ENCODE peak calls at places on chromosomes 12 and 14, in four cellular contexts. F, E, Q and I are unnamed samples.

GRCh38 chr12:92403210-92404175 is 257.8 kb upstream of the BTG1 start:
- DNase-seq in F (peak), E (no peak), Q (peak), I (no peak)

GRCh38 chr12:124577986-124578385 is 10.6 kb upstream of the NCOR2 start:
- DNase-seq in F (no peak), E (no peak), Q (no peak), I (no peak)

GRCh38 chr14:30559638-30560071 is 697 bp downstream of the G2E3 start:
- DNase-seq in F (no peak), E (no peak), Q (no peak), I (no peak)

GRCh38 chr12:50505945-50506344 is 1.2 kb downstream of the DIP2B start:
- DNase-seq in F (peak), E (no peak), Q (no peak), I (peak)

GRCh38 chr12:108442077-108442476 is 73.0 kb upstream of the FICD start:
- DNase-seq in F (no peak), E (no peak), Q (no peak), I (no peak)

GRCh38 chr12:131076277-131076676 is 122.6 kb downstream of the ADGRD1 start:
- DNase-seq in F (no peak), E (no peak), Q (no peak), I (no peak)

GRCh38 chr14:92341791-92342190 is 18.8 kb downstream of the SLC24A4 start:
- DNase-seq in F (no peak), E (no peak), Q (no peak), I (no peak)

GRCh38 chr14:52446355-52446754 is 106.0 kb downstream of the TXNDC16 start:
- DNase-seq in F (peak), E (no peak), Q (no peak), I (no peak)

GRCh38 chr14:69039287-69039628 is 60.2 kb upstream of the ACTN1 start:
- DNase-seq in F (no peak), E (no peak), Q (no peak), I (no peak)

GRCh38 chr12:80708535-80709328 is 1.3 kb downstream of the MYF6 start:
- DNase-seq in F (no peak), E (no peak), Q (no peak), I (no peak)

GRCh38 chr14:30223385-30223785 is 295.7 kb upstream of the PRKD1 start:
- DNase-seq in F (peak), E (peak), Q (no peak), I (peak)

GRCh38 chr12:109191621-109192250 is 75.3 kb downstream of the ACACB start:
- DNase-seq in F (no peak), E (no peak), Q (no peak), I (no peak)

GRCh38 chr12:52713960-52714886 is 10.9 kb upstream of the KRT77 start:
- DNase-seq in F (no peak), E (no peak), Q (peak), I (no peak)

GRCh38 chr12:121805171-121805687 is 1.4 kb downstream of the SETD1B start:
- DNase-seq in F (no peak), E (no peak), Q (no peak), I (no peak)

GRCh38 chr12:56298828-56299227 is 1.3 kb downstream of the CS start:
- DNase-seq in F (no peak), E (no peak), Q (no peak), I (no peak)

GRCh38 chr12:46808955-46809697 is 16.7 kb downstream of the SLC38A4 start:
- DNase-seq in F (no peak), E (no peak), Q (no peak), I (no peak)

GRCh38 chr12:80262372-80263170 is 163.2 kb downstream of the OTOGL start:
- DNase-seq in F (no peak), E (no peak), Q (no peak), I (no peak)

GRCh38 chr12:123889848-123890535 is 82.6 kb downstream of the CCDC92 start:
- DNase-seq in F (no peak), E (no peak), Q (no peak), I (no peak)

GRCh38 chr12:93336344-93336743 is 41.4 kb upstream of the NUDT4 start:
- DNase-seq in F (no peak), E (no peak), Q (no peak), I (no peak)

GRCh38 chr14:69048456-69048855 is 69.4 kb upstream of the ACTN1 start:
- DNase-seq in F (peak), E (no peak), Q (no peak), I (no peak)

DNA sequence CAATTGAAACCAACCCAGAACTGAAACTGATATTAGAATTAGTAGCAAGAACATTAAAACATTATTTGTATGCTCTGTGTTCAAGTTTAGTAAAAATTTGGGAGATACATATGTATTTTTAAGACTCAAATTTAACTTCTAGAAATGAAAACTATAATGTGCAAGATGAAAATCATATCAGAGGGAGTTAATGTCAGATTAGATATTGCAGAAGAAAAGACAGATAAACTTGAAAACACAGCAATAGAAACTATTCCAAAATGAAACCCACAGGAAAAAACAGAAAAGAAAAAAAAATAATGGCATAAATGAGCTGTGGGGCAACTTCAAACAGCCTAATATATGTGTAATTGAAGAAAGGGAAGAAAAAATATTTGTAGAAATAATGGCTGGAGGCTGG is 134.9 kb downstream of the DPF3 start:
- DNase-seq in F (no peak), E (no peak), Q (no peak), I (no peak)
- H3K27ac ChIP-seq in F (no peak), E (no peak), Q (no peak), I (no peak)

DNA sequence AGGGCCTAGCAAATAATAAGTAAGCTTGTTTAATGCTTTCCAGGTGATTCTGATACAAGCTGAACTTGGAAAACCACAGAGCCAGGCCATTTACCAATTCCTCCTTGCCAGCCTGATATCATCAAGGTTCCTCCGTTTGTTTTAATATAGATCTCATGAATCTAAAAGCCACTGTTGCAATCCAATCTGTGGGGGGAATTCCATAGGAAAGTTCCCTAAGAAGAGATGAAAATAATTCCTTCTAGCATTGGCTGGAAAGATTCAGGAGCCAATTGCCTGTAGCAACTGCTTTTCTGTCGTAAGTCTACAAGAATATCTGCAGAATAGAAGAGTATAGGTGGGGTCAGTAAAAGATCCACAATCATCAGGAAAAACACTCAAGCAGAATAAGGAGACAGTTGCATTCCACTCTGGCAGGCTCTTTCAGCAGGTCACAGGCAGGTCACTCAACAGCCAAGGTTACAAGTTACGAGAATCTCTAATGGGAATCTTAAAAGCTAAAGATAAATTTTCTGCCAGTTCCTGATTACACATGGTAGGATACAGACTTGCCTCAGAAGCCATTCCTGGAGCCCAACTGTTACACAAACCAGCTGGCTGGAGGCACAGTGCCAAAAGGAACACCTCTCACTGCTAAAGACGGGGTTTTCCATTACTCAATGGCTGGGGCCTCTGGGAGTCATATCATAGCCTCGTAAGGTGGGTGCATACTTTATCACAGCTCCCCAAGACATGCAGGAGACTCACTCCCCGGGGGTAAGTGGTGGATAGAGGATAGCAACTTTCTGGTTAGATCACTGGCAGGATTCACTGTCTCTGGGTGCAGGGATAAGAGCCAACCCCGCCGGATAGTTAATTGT is 43.6 kb downstream of the FGD6 start:
- DNase-seq in F (peak), E (no peak), Q (no peak), I (peak)
- H3K27ac ChIP-seq in F (peak), E (peak), Q (no peak), I (peak)

GRCh38 chr14:89232366-89233070 is 184.5 kb downstream of the FOXN3 start:
- DNase-seq in F (no peak), E (no peak), Q (no peak), I (no peak)
- H3K27ac ChIP-seq in F (no peak), E (no peak), Q (no peak), I (no peak)

DNA sequence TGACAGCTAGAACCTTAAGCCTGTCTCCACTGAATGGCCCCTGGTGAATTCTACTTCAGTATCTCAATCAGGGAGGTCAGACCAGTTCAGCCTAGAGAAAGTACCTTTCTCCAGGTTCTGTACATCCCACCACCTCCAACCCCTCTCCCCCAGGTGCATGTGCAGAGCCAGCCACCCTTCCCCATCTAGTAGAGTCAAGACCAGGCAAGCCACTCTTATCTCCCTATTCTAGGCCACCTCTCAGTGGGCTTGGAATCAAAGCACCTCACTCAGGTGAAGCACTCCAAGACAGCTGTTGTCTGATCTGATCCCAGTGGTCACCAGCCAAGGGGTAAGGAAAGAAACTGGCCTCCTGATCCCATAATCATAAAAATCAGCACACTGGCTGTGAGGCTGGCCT is 340.9 kb downstream of the BCL11B start:
- DNase-seq in F (no peak), E (no peak), Q (no peak), I (no peak)
- H3K27ac ChIP-seq in F (peak), E (no peak), Q (peak), I (no peak)